ENCODE peak calls at places on chromosome 6, in ten cellular contexts. J, D, W, P, Z, O, V, G, U and H are unnamed samples.

GRCh38 chr6:54448617-54449016 is 140.4 kb downstream of the TINAG start:
- DNase-seq in Z (no peak), D (no peak), O (no peak), P (no peak), U (no peak), G (no peak), J (no peak), W (no peak), V (no peak), H (no peak)

GRCh38 chr6:155521719-155522118 is 66.1 kb upstream of the NOX3 start:
- DNase-seq in W (no peak), P (no peak), G (no peak), Z (no peak), V (peak), U (no peak), O (no peak), J (no peak), D (no peak), H (no peak)

GRCh38 chr6:3940703-3941102 is 91.5 kb downstream of the FAM50B start:
- DNase-seq in D (no peak), G (no peak), Z (no peak), P (peak), U (no peak), J (no peak), V (no peak), W (no peak), O (no peak), H (no peak)

GRCh38 chr6:110542311-110543024 is 66.1 kb upstream of the SLC22A16 start:
- DNase-seq in Z (no peak), D (no peak), J (peak), O (no peak), W (no peak), U (no peak), G (no peak), P (peak), V (no peak), H (no peak)

GRCh38 chr6:20312581-20312980 is 89.1 kb upstream of the E2F3 start:
- DNase-seq in Z (peak), G (no peak), U (no peak), P (no peak), J (no peak), D (peak), W (no peak), O (no peak), V (no peak), H (no peak)

GRCh38 chr6:85460951-85461805 is 11.3 kb downstream of the NT5E start:
- DNase-seq in J (peak), P (no peak), G (peak), Z (no peak), V (peak), U (no peak), O (no peak), W (no peak), D (peak), H (no peak)

GRCh38 chr6:163958646-163959045 is 544.1 kb downstream of the QKI start:
- DNase-seq in P (no peak), G (no peak), U (no peak), J (peak), D (no peak), V (peak), O (peak), W (no peak), Z (no peak), H (no peak)

GRCh38 chr6:92352130-92352529 is 1067.2 kb downstream of the EPHA7 start:
- DNase-seq in O (no peak), W (no peak), J (no peak), U (no peak), V (no peak), P (no peak), G (no peak), D (no peak), Z (no peak), H (no peak)

GRCh38 chr6:137217801-137218472 is 1.2 kb downstream of the IFNGR1 start:
- DNase-seq in W (no peak), Z (no peak), V (peak), P (no peak), O (no peak), G (peak), J (peak), D (peak), U (no peak), H (no peak)

GRCh38 chr6:136134275-136134674 is 115.8 kb downstream of the MTFR2 start:
- DNase-seq in O (no peak), Z (no peak), G (no peak), U (no peak), J (no peak), P (no peak), V (no peak), W (no peak), D (no peak), H (no peak)

DNA sequence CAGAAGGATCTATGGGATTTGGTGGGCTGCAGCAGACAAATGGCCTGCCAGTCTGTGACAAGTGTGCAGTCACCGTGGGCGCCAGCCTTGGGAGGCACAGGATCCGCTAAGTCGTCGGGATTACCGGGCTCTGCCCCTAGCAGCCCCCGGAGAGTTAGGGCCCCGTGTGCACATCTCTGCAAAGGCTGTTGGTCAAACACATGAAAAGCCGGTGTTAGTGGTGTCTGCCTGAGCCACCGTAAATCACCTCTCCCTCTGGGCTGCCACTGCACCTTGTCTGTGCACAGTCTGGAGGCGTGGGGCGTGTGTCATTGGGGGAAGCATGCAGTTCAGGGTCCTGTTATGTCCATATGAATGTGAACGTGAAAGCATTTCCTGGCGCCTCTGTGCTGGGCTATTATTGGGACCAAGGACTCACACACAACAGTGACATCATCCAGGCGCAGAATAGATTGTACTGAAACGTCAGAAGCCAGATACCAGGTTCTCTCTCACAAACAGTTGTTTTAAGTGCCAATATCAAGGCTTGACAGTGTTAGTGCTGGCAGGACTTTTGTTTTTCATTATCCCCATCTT is 305.6 kb downstream of the NRN1 start:
- DNase-seq in D (no peak), U (no peak), V (no peak), J (no peak), G (no peak), P (no peak), O (no peak), Z (no peak), W (no peak), H (no peak)
- H3K4me3 ChIP-seq in D (no peak), U (no peak), V (no peak), J (no peak), G (no peak), P (no peak), O (no peak), Z (no peak), W (no peak), H (no peak)

GRCh38 chr6:94254689-94255088 is 835.3 kb upstream of the EPHA7 start:
- DNase-seq in G (no peak), P (no peak), Z (no peak), U (no peak), J (no peak), W (no peak), D (no peak), O (no peak), V (no peak), H (peak)
- TF ChIP-seq CTCF in G (no peak), P (peak), Z (peak), U (no peak), J (no peak), W (no peak), D (no peak), O (no peak), V (peak), H (peak)

GRCh38 chr6:99612551-99613397 is 6.1 kb downstream of the PRDM13 start:
- DNase-seq in U (no peak), O (no peak), V (no peak), P (no peak), Z (no peak), J (no peak), W (no peak), G (no peak), D (no peak), H (no peak)

GRCh38 chr6:99613398-99613704 is 6.7 kb downstream of the PRDM13 start:
- DNase-seq in Z (no peak), W (no peak), O (no peak), U (no peak), G (peak), D (no peak), J (peak), P (no peak), V (peak), H (no peak)

GRCh38 chr6:99613705-99614429 is 7.2 kb downstream of the PRDM13 start:
- DNase-seq in G (peak), Z (no peak), P (no peak), W (no peak), O (no peak), J (no peak), D (no peak), U (no peak), V (no peak), H (no peak)

GRCh38 chr6:99617131-99617530 is 10.5 kb downstream of the PRDM13 start:
- DNase-seq in O (no peak), U (no peak), G (no peak), P (no peak), W (no peak), D (no peak), V (no peak), Z (no peak), J (no peak), H (no peak)

GRCh38 chr6:99614430-99615161 is 8.0 kb downstream of the PRDM13 start:
- DNase-seq in J (no peak), D (no peak), U (no peak), V (no peak), Z (no peak), P (no peak), O (no peak), W (no peak), G (no peak), H (no peak)
- H3K4me3 ChIP-seq in J (no peak), D (peak), U (peak), V (peak), Z (peak), P (peak), O (peak), W (peak), G (peak), H (no peak)

GRCh38 chr6:107318100-107318736 is 141.1 kb downstream of the PDSS2 start:
- DNase-seq in V (peak), Z (no peak), U (peak), P (peak), J (peak), G (peak), O (peak), W (peak), D (peak), H (peak)
- TF ChIP-seq CTCF in V (peak), Z (peak), U (peak), P (peak), J (peak), G (peak), O (peak), W (no peak), D (peak), H (peak)

GRCh38 chr6:138560130-138560850 is 61.0 kb upstream of the NHSL1 start:
- DNase-seq in V (no peak), G (no peak), J (no peak), W (no peak), O (no peak), P (no peak), Z (no peak), U (no peak), D (no peak), H (no peak)
- H3K4me3 ChIP-seq in V (no peak), G (no peak), J (no peak), W (no peak), O (no peak), P (no peak), Z (no peak), U (no peak), D (no peak), H (no peak)

GRCh38 chr6:47149554-47149953 is 107.4 kb upstream of the ADGRF1 start:
- DNase-seq in U (no peak), V (no peak), G (no peak), D (no peak), P (no peak), O (no peak), Z (no peak), J (no peak), W (no peak), H (no peak)

GRCh38 chr6:47153066-47153755 is 111.1 kb upstream of the ADGRF1 start:
- DNase-seq in G (no peak), P (no peak), O (no peak), W (no peak), U (no peak), V (peak), Z (no peak), D (no peak), J (peak), H (no peak)

GRCh38 chr6:47152666-47153065 is 110.5 kb upstream of the ADGRF1 start:
- DNase-seq in W (no peak), D (no peak), V (no peak), P (no peak), G (no peak), O (no peak), Z (no peak), U (no peak), J (no peak), H (no peak)

GRCh38 chr6:47149070-47149469 is 106.9 kb upstream of the ADGRF1 start:
- DNase-seq in G (no peak), J (no peak), P (no peak), V (no peak), U (no peak), D (no peak), O (no peak), Z (no peak), W (no peak), H (no peak)

GRCh38 chr6:47151232-47151898 is 109.2 kb upstream of the ADGRF1 start:
- DNase-seq in J (no peak), V (no peak), P (no peak), D (no peak), O (no peak), W (no peak), U (no peak), Z (no peak), G (no peak), H (no peak)
- TF ChIP-seq CTCF in J (no peak), V (no peak), P (no peak), D (no peak), O (no peak), W (no peak), U (no peak), Z (no peak), G (no peak), H (no peak)

GRCh38 chr6:9417400-9417799 is 982.1 kb upstream of the SLC35B3 start:
- DNase-seq in V (no peak), O (no peak), U (no peak), G (no peak), J (no peak), W (no peak), P (no peak), D (no peak), Z (no peak), H (no peak)

GRCh38 chr6:9409126-9409525 is 973.8 kb upstream of the SLC35B3 start:
- DNase-seq in G (no peak), U (no peak), O (no peak), W (no peak), V (no peak), J (no peak), Z (no peak), D (no peak), P (no peak), H (no peak)

GRCh38 chr6:9408718-9409117 is 973.4 kb upstream of the SLC35B3 start:
- DNase-seq in O (no peak), G (no peak), W (no peak), P (no peak), D (no peak), Z (no peak), J (no peak), U (no peak), V (no peak), H (peak)

GRCh38 chr6:9412951-9413559 is 977.7 kb upstream of the SLC35B3 start:
- DNase-seq in D (peak), J (peak), V (peak), Z (no peak), G (peak), W (peak), P (no peak), U (no peak), O (no peak), H (no peak)
- H3K4me3 ChIP-seq in D (no peak), J (no peak), V (no peak), Z (no peak), G (no peak), W (no peak), P (no peak), U (no peak), O (no peak), H (no peak)